ENCODE peak calls at places on chromosomes 16 and 17, in four cellular contexts. Z, C, A and E are unnamed samples.

GRCh38 chr17:14299261-14300093 is 1.4 kb upstream of the HS3ST3B1 start:
- DNase-seq in Z (peak; percentile 32), C (peak; percentile 69), A (no peak), E (peak; percentile 68)

GRCh38 chr17:70405492-70406220 is 236.3 kb downstream of the KCNJ2 start:
- DNase-seq in A (no peak), C (peak; percentile 98), Z (no peak), E (no peak)

GRCh38 chr17:17876959-17877547 is 40.3 kb upstream of the SREBF1 start:
- DNase-seq in C (peak; percentile 71), Z (no peak), A (no peak), E (no peak)

GRCh38 chr16:14244344-14245010 is 173.4 kb downstream of the MRTFB start:
- DNase-seq in A (no peak), Z (no peak), C (peak; percentile 60), E (no peak)

GRCh38 chr16:23113185-23113584 is 36.1 kb downstream of the USP31 start:
- DNase-seq in Z (no peak), C (no peak), A (no peak), E (no peak)

GRCh38 chr17:32596666-32597065 is 109.9 kb downstream of the CDK5R1 start:
- DNase-seq in C (no peak), A (no peak), Z (no peak), E (no peak)

GRCh38 chr17:81354944-81355327 is 40.3 kb upstream of the BAHCC1 start:
- DNase-seq in A (no peak), Z (no peak), C (no peak), E (no peak)

GRCh38 chr16:7650446-7650845 is 317.8 kb downstream of the RBFOX1 start:
- DNase-seq in Z (no peak), A (no peak), C (no peak), E (no peak)

GRCh38 chr16:57091990-57092785 is at the start of gene CPNE2:
- DNase-seq in C (peak; percentile 30), A (no peak), Z (no peak), E (peak; percentile 90)

GRCh38 chr16:81237282-81237681 is 1.2 kb upstream of the BCO1 start:
- DNase-seq in Z (no peak), A (no peak), C (peak; percentile 9), E (no peak)

GRCh38 chr17:58538801-58539410 is 24.5 kb upstream of the MTMR4 start:
- DNase-seq in A (no peak), Z (no peak), C (no peak), E (no peak)

DNA sequence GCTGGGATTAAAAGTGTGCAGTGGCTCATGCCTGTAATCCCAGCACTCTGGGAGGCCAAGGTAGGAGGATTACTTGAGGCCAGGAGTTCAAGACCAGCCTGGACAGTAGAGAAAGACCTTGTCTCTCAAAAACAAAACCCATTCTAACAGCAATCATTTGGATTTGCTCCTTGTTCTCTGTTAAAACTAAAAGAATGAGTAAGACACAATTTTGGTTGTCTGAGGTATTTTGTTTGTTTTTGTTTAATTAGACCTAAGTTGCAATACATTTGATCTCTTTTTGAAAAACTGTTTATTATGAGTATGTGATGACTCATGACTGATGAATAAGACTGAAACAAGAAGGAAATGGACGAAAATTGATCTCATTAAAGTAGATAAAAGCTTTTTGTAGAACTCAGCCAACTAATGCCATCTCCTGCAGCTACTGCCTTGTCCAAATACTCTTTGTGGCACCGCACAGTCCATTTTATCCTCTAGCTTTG is 29.0 kb downstream of the GLG1 start:
- DNase-seq in C (peak; percentile 70), A (no peak), Z (no peak), E (no peak)
- H3K4me1 ChIP-seq in C (no peaks in the 10 kb centered on the region), A (peaks cover 61% of the 10 kb centered on the region), Z (peaks cover 13% of the 10 kb centered on the region), E (peaks cover 7% of the 10 kb centered on the region)

DNA sequence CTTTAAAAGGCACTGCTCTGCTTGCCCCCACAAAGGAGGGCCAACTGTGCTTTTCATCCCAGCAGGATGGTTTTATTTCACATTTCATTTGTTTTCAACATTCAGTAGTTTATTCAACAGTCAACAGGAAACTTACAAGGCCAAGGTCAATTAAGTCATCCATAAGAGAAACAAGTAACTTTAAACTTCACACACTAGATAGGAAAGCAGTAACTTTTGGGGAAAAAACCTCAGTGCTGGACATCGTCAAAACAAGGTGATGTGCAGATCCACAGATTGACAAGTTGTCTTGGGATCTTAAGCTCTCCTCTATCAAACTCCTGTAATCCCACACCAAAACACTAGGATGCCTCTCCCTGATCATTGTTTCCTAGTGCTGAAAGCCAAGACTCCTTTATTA is 18.5 kb downstream of the NFE2L1 start:
- DNase-seq in Z (no peak), A (no peak), C (no peak), E (no peak)
- H3K36me3 ChIP-seq in Z (peaks cover 34% of the 10 kb centered on the region), A (peaks cover 28% of the 10 kb centered on the region), C (peaks cover 7% of the 10 kb centered on the region), E (peaks cover 81% of the 10 kb centered on the region)

GRCh38 chr17:26809033-26809432 is 484.9 kb upstream of the WSB1 start:
- DNase-seq in A (no peak), Z (no peak), C (peak; percentile 21), E (no peak)
- H3K9me3 ChIP-seq in A (peaks cover 14% of the 10 kb centered on the region), Z (peaks cover 9% of the 10 kb centered on the region), C (no peaks in the 10 kb centered on the region), E (peaks cover 33% of the 10 kb centered on the region)

GRCh38 chr17:74215332-74215727 is 2.0 kb downstream of the TTYH2 start:
- DNase-seq in A (no peak), Z (no peak), C (no peak), E (no peak)
- H3K4me1 ChIP-seq in A (peaks cover 37% of the 10 kb centered on the region), Z (peaks cover 32% of the 10 kb centered on the region), C (peaks cover 13% of the 10 kb centered on the region), E (peaks cover 32% of the 10 kb centered on the region)

GRCh38 chr16:71672125-71672524 is 46.1 kb downstream of the MARVELD3 start:
- DNase-seq in C (no peak), Z (no peak), A (no peak), E (no peak)

GRCh38 chr16:71666928-71667707 is 41.1 kb downstream of the MARVELD3 start:
- DNase-seq in C (no peak), A (no peak), Z (no peak), E (no peak)

GRCh38 chr16:71670537-71670936 is 44.6 kb downstream of the MARVELD3 start:
- DNase-seq in Z (no peak), A (no peak), C (no peak), E (no peak)

GRCh38 chr16:71671165-71671564 is 45.2 kb downstream of the MARVELD3 start:
- DNase-seq in Z (no peak), A (no peak), C (no peak), E (no peak)

GRCh38 chr16:71669926-71670536 is 44.0 kb downstream of the MARVELD3 start:
- DNase-seq in Z (no peak), A (no peak), C (no peak), E (no peak)
- H3K36me3 ChIP-seq in Z (peaks cover 39% of the 10 kb centered on the region), A (peaks cover 7% of the 10 kb centered on the region), C (peaks cover 3% of the 10 kb centered on the region), E (peaks cover 41% of the 10 kb centered on the region)

GRCh38 chr16:60811657-60812056 is 1224.6 kb downstream of the CDH8 start:
- DNase-seq in Z (no peak), A (no peak), C (no peak), E (no peak)
- H3K9me3 ChIP-seq in Z (peaks cover 5% of the 10 kb centered on the region), A (no peaks in the 10 kb centered on the region), C (no peaks in the 10 kb centered on the region), E (no peaks in the 10 kb centered on the region)

DNA sequence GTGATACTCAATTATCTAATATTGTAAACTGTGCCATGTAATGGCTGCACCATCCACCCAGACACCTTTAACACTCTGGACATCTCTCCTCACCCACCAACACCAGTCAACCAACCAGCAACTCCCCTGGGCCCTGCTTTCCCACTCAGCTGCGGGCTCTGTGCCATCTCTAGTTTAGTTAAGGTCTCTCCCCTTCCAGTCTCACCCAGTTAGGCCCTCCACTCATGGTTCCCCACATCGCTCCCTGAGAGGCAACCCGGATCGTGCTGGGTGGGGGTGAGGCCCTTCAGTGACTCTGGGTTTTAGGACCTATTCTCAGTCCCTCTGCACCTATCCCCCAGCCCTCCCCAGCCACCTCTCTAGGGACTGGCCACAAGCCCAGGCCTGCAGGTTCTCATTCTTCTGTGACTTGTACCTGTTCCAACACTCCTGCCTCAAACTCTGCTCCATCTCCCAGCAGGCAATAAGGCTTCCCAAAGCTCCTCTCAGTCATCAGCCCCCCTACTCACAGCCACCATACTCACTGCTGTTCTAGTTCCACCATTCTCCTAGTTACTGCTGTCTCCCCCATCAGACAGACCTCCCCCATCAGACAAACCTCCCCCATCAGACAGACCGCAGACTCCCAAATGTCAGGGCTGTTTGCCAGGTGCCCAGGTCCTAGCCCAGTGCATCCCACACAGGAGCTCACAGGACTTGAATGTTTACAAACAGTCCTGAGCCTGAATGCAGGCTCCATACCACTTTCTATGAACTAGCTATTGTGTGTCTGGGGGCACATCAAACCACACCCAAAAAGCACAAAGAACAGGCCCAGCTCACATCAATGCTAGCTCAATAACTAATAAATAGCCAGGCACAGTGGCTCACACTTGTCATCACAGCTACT is 2.6 kb downstream of the TK2 start:
- DNase-seq in Z (no peak), C (no peak), A (no peak), E (no peak)
- H3K4me1 ChIP-seq in Z (peaks cover 30% of the 10 kb centered on the region), C (peaks cover 9% of the 10 kb centered on the region), A (peaks cover 37% of the 10 kb centered on the region), E (peaks cover 32% of the 10 kb centered on the region)